ENCODE peak calls at places on chromosome 18, in four cellular contexts. N is H1, O is K562, P is HepG2. K is an unnamed sample.

GRCh38 chr18:26397019-26397418 is 151.3 kb downstream of the KCTD1 start:
- DNase-seq in N (no peak), O (no peak), P (no peak), K (no peak)

GRCh38 chr18:12031181-12031580 is 49.9 kb downstream of the IMPA2 start:
- DNase-seq in O (no peak), N (no peak), P (no peak), K (no peak)

GRCh38 chr18:68152770-68153169 is 562.1 kb downstream of the TMX3 start:
- DNase-seq in O (no peak), N (peak; percentile 41), P (peak; percentile 1), K (no peak)

GRCh38 chr18:36255072-36255708 is 42.3 kb upstream of the FHOD3 start:
- DNase-seq in N (no peak), O (no peak), P (peak; percentile 84), K (no peak)

GRCh38 chr18:77088977-77089795 is 43.4 kb downstream of the MBP start:
- DNase-seq in N (peak; percentile 86), O (no peak), P (no peak), K (no peak)

GRCh38 chr18:48832961-48833700 is 117.6 kb downstream of the SMAD7 start:
- DNase-seq in O (no peak), N (no peak), P (no peak), K (no peak)

GRCh38 chr18:36096955-36097354 is 29.6 kb upstream of the RPRD1A start:
- DNase-seq in P (no peak), O (no peak), N (no peak), K (no peak)

GRCh38 chr18:5879479-5879882 is 15.8 kb downstream of the TMEM200C start:
- DNase-seq in N (no peak), O (peak; percentile 39), P (peak; percentile 24), K (no peak)

GRCh38 chr18:10927290-10927979 is 221.9 kb downstream of the PIEZO2 start:
- DNase-seq in N (no peak), O (no peak), P (no peak), K (no peak)

GRCh38 chr18:75378674-75379315 is 48.7 kb downstream of the SMIM21 start:
- DNase-seq in N (no peak), O (no peak), P (no peak), K (no peak)

GRCh38 chr18:79973517-79973916 is 9.1 kb downstream of the HSBP1L1 start:
- DNase-seq in N (no peak), P (no peak), O (no peak), K (no peak)

GRCh38 chr18:28175047-28175929 is 1.6 kb downstream of the CDH2 start:
- DNase-seq in N (no peak), P (peak; percentile 74), O (no peak), K (no peak)

GRCh38 chr18:57753063-57753462 is 50.1 kb downstream of the ATP8B1 start:
- DNase-seq in O (no peak), P (no peak), N (no peak), K (no peak)

GRCh38 chr18:58788971-58789797 is 75.5 kb upstream of the ZNF532 start:
- DNase-seq in N (no peak), O (no peak), P (peak; percentile 15), K (no peak)

GRCh38 chr18:12911025-12911927 is 27.2 kb upstream of the PTPN2 start:
- DNase-seq in N (no peak), P (no peak), O (no peak), K (no peak)

GRCh38 chr18:55320399-55321255 is 267.4 kb downstream of the TCF4 start:
- DNase-seq in P (no peak), N (no peak), O (no peak), K (no peak)

GRCh38 chr18:57431512-57432080 is 3.6 kb upstream of the ONECUT2 start:
- DNase-seq in O (no peak), N (no peak), P (no peak), K (no peak)

GRCh38 chr18:31671951-31672350 is 12.4 kb downstream of the B4GALT6 start:
- DNase-seq in N (no peak), O (no peak), P (no peak), K (no peak)

DNA sequence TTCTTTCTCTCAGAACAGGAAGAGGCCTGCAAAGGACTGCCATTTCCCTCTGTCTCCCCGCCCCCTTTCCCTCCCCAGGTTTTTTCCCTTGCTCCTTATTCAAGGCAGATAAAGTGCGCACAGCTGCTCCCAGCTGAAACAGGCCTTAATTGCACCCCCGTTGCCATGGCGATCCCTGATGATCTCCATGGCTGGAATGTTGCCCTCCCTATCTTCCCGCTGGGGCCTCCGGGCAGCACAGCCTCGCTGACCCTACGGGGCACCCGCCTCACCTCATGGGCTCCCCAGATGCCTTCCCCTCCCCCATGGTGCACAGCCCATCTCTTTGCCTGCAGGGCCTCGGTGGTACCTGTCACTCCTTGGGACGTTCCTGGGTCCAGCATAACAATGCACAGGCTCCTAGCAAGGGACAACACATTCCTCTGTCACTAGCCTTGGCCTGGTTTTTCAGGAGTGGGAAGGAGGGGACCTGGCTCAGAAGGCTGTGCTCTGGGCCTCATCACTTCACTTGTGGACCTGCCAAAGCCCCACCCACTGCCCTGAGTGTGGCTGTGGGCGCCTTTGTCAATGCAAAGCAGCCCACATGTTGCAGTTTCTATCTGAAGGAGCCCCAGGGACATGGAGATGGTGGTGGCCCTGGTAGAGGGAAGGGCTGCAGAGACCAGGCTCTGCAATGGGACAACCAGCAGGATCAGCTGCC is 115.0 kb downstream of the CELF4 start:
- DNase-seq in P (no peak), N (peak; percentile 46), O (no peak), K (no peak)
- H3K27ac ChIP-seq in P (no peak overlapping the region), N (peak overlapping the region; percentile 18), O (no peak overlapping the region), K (no peak overlapping the region)

GRCh38 chr18:7897119-7897518 is 330.0 kb downstream of the PTPRM start:
- DNase-seq in P (no peak), O (no peak), N (no peak), K (no peak)
- TF ChIP-seq CBX5 in P (no peak), O (no peak), N (no peak), K (no peak)

GRCh38 chr18:23239350-23239692 is 104.0 kb downstream of the CABLES1 start:
- DNase-seq in N (no peak), P (no peak), O (no peak), K (no peak)

GRCh38 chr18:23238152-23238531 is 102.9 kb downstream of the CABLES1 start:
- DNase-seq in N (no peak), P (no peak), O (no peak), K (no peak)

GRCh38 chr18:23238651-23239349 is 103.5 kb downstream of the CABLES1 start:
- DNase-seq in O (no peak), P (no peak), N (no peak), K (no peak)

GRCh38 chr18:23236876-23237468 is 101.7 kb downstream of the CABLES1 start:
- DNase-seq in N (no peak), O (no peak), P (no peak), K (no peak)

GRCh38 chr18:23237524-23238151 is 102.4 kb downstream of the CABLES1 start:
- DNase-seq in N (no peak), P (no peak), O (peak; percentile 33), K (peak; percentile 81)
- H3K27ac ChIP-seq in N (no peak overlapping the region), P (no peak overlapping the region), O (no peak overlapping the region), K (peak overlapping the region; percentile 76)

GRCh38 chr18:62413189-62413588 is 88.1 kb downstream of the TNFRSF11A start:
- DNase-seq in P (no peak), N (no peak), O (no peak), K (no peak)
- TF ChIP-seq CBX5 in P (no peak), N (no peak), O (no peak), K (no peak)

DNA sequence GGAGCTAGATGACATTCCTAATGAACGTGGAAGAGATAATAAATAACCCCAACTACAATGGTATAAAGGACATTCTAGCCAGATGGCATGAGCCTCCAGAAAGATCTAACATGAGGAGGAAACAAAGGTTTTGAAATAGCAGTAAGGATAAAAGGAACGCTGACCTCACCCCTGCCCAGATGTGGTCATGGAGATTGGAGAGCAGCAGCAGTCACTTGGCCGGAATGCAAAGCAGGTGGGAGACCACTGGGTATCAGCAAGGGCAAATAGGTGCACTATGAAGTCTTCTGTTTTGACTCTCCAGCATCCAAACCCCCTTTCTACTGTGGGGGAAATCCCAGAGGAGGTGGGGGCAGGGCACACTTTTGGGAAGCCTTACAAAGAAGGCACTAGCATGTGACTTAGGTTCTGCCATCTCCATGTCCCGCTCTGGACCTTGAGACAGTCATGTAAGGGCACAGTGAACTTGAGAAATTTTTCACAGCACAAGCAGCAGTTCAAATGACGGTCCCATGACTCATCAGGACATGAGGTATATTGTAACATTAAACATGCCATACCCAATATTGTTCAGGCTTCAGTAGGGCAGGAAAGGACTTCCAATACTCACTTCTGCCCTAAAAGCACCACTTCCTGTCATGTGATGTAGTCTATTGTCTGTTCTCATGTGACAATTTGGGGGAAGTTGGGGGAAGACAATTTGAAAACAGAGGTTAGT is 55.2 kb downstream of the METTL4 start:
- DNase-seq in P (peak; percentile 3), N (no peak), O (no peak), K (no peak)
- H3K27ac ChIP-seq in P (no peak overlapping the region), N (no peak overlapping the region), O (no peak overlapping the region), K (no peak overlapping the region)

GRCh38 chr18:32930695-32931301 is 158.0 kb upstream of the KLHL14 start:
- DNase-seq in P (peak; percentile 55), O (peak; percentile 17), N (no peak), K (no peak)
- TF ChIP-seq CBX5 in P (no peak), O (no peak), N (no peak), K (no peak)

K was measured in GM12878.